ENCODE peak calls at places on chromosomes 12 and 14, in six cellular contexts. W is endothelial cell, O is GM12865, A is type B pancreatic cell, V is cardiac fibroblast, I is fibroblast of the aortic adventitia. J is an unnamed sample.

GRCh38 chr14:91108941-91109611 is 4.8 kb upstream of the DGLUCY start:
- DNase-seq in I (peak; percentile 45), W (no peak), A (no peak), O (peak; percentile 66), V (peak; percentile 54), J (peak; percentile 76)

GRCh38 chr14:26444745-26445144 is 153.1 kb downstream of the NOVA1 start:
- DNase-seq in A (no peak), V (peak; percentile 33), W (peak; percentile 29), O (no peak), I (peak; percentile 31), J (peak; percentile 27)

GRCh38 chr14:42475289-42475688 is 868.6 kb downstream of the LRFN5 start:
- DNase-seq in O (no peak), I (no peak), A (no peak), W (no peak), V (no peak), J (no peak)

GRCh38 chr14:53214384-53214783 is 61.3 kb upstream of the DDHD1 start:
- DNase-seq in O (no peak), A (no peak), W (no peak), V (no peak), I (no peak), J (no peak)

GRCh38 chr14:34472706-34473279 is 10.8 kb upstream of the SPTSSA start:
- DNase-seq in I (no peak), V (no peak), A (no peak), W (no peak), O (no peak), J (no peak)

GRCh38 chr12:80714055-80714454 is 2.7 kb upstream of the MYF5 start:
- DNase-seq in A (no peak), O (no peak), W (no peak), I (peak; percentile 16), V (peak; percentile 21), J (no peak)

GRCh38 chr14:66662374-66662773 is 154.4 kb downstream of the GPHN start:
- DNase-seq in A (no peak), O (no peak), I (peak; percentile 33), W (peak; percentile 20), V (peak; percentile 34), J (peak; percentile 8)

GRCh38 chr14:26170885-26171284 is 426.9 kb downstream of the NOVA1 start:
- DNase-seq in W (no peak), O (no peak), A (no peak), V (no peak), I (no peak), J (no peak)

GRCh38 chr14:63045612-63046320 is 508 bp upstream of the KCNH5 start:
- DNase-seq in I (peak; percentile 23), V (peak; percentile 14), A (peak; percentile 80), W (peak; percentile 57), O (no peak), J (no peak)

GRCh38 chr12:57726151-57726883 is 12.2 kb downstream of the AGAP2 start:
- DNase-seq in V (peak; percentile 86), I (peak; percentile 82), A (peak; percentile 83), W (peak; percentile 82), O (no peak), J (peak; percentile 87)

GRCh38 chr12:121334513-121335343 is 17.5 kb downstream of the ANAPC5 start:
- DNase-seq in I (peak; percentile 84), V (peak; percentile 86), O (peak; percentile 72), W (peak; percentile 22), A (no peak), J (peak; percentile 66)

GRCh38 chr12:14716848-14717444 is 20.5 kb upstream of the GUCY2C start:
- DNase-seq in O (peak; percentile 80), A (no peak), I (peak; percentile 57), V (peak; percentile 56), W (peak; percentile 55), J (peak; percentile 60)

GRCh38 chr12:116761499-116761898 is 23.4 kb downstream of the RNFT2 start:
- DNase-seq in W (no peak), O (no peak), V (no peak), I (no peak), A (no peak), J (no peak)

GRCh38 chr14:36928432-36928831 is 244.0 kb downstream of the SLC25A21 start:
- DNase-seq in A (no peak), W (no peak), I (no peak), O (no peak), V (no peak), J (no peak)

GRCh38 chr12:116249938-116250337 is 27.6 kb downstream of the MED13L start:
- DNase-seq in A (no peak), V (no peak), I (no peak), W (no peak), O (no peak), J (no peak)

GRCh38 chr14:22526210-22526609 is 62.8 kb downstream of the DAD1 start:
- DNase-seq in O (no peak), I (no peak), V (no peak), A (no peak), W (no peak), J (no peak)

GRCh38 chr12:25796523-25797000 is 161.9 kb upstream of the RASSF8 start:
- DNase-seq in W (no peak), A (no peak), O (no peak), I (peak; percentile 26), V (peak; percentile 71), J (no peak)

GRCh38 chr12:32454075-32454474 is 54.7 kb downstream of the FGD4 start:
- DNase-seq in O (no peak), A (no peak), I (peak; percentile 74), V (peak; percentile 74), W (no peak), J (peak; percentile 70)

GRCh38 chr12:123634142-123634561 is 523 bp downstream of the GTF2H3 start:
- DNase-seq in A (no peak), W (peak; percentile 4), O (no peak), V (no peak), I (no peak), J (no peak)

DNA sequence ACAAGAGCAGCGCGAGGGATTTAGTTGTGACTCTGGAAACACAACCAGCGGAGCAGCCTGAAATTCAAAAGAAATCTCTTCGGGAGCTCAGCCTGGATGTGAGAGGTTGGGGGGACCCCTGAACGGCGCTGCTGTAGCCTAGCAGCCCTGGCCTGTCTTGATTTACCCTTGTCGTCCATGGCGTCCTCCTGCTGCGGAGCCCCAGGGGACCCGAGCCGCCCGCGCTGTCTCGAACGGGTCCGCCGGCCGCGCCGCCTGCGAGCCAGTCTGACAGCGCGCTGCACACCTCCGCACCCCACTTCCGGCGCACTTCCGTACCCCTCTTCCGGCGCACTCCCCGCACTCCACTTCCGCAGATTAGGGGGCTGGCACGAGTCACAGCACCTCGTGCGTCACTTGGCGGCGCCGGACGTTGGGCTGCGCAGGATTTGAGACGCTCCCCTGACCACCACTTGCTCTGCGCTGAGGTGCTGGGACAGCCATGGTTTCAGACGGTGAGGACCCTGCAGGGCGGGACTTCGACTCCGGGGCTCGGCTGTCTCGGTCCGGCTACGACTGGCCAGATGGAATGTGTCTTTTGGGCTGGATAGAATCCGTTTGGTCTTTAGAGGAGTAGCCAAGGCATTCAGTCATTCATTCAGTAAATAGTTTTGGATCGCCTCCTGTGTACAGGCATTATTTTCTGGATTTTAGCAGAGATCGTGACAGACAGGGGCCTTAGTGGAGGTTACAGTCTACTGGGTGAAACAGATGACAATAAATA is at the start of the genes EIF2B1 and GTF2H3:
- DNase-seq in A (peak; percentile 96), V (peak; percentile 96), O (peak; percentile 98), I (peak; percentile 93), W (peak; percentile 93), J (peak; percentile 97)
- TF ChIP-seq CTCF in A (peak; percentile 0), V (no peak), O (no peak), I (no peak), W (no peak), J (no peak)

GRCh38 chr12:50083301-50083700 is 1.8 kb upstream of the SMARCD1 start:
- DNase-seq in W (no peak), I (peak; percentile 47), V (no peak), O (no peak), A (no peak), J (no peak)

GRCh38 chr12:50086148-50086547 is 1.0 kb downstream of the SMARCD1 start:
- DNase-seq in A (no peak), V (no peak), W (no peak), I (no peak), O (no peak), J (no peak)

GRCh38 chr12:50085615-50085928 is 430 bp downstream of the SMARCD1 start:
- DNase-seq in V (no peak), A (no peak), I (peak; percentile 19), O (no peak), W (no peak), J (no peak)

GRCh38 chr12:50087159-50087558 is 2.0 kb downstream of the SMARCD1 start:
- DNase-seq in W (no peak), O (no peak), A (no peak), V (no peak), I (no peak), J (no peak)

DNA sequence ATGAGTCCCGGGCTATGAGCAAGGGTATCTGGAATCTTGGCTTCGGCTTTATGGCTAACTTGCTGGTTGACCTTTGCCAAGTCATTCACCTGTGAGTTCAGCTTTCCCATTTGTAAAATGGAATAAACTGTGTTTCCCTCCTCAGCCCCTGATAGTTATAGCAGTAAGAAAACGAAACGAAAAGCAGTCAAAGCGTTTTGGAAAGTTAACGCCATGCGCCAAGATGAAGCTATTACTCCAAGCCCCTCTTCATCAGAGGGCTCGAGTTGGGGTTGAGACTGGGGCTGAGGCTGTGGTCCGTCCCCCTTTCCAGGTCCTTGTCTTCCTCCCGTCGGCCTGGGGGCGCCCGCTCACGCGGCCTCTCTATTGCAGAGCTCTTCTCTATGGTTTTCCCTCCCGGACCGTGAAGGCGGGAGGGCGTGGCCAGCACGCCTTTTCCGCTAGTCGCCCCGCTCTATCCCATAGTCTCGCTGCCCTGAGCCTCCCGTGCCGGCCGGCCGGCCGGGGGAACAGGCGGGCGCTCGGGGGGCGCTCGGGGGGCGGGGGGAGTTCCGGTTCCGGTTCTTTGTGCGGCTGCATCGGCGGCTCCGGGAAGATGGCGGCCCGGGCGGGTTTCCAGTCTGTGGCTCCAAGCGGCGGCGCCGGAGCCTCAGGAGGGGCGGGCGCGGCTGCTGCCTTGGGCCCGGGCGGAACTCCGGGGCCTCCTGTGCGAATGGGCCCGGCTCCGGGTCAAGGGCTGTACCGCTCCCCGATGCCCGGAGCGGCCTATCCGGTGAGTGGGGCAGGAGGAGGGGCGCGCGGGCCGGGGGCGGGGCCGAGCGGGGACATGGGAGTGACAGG is at the start of gene SMARCD1:
- DNase-seq in V (peak; percentile 95), A (peak; percentile 91), W (peak; percentile 84), I (peak; percentile 91), O (peak; percentile 95), J (peak; percentile 90)
- TF ChIP-seq CTCF in V (peak; percentile 31), A (peak; percentile 46), W (no peak), I (peak; percentile 38), O (peak; percentile 54), J (no peak)

GRCh38 chr12:113316155-113316554 is 18.8 kb downstream of the SLC8B1 start:
- DNase-seq in A (no peak), W (no peak), O (no peak), V (no peak), I (no peak), J (no peak)
- TF ChIP-seq CTCF in A (no peak), W (no peak), O (no peak), V (peak; percentile 6), I (peak; percentile 7), J (no peak)

GRCh38 chr14:103731481-103731880 is 15.9 kb downstream of the ZFYVE21 start:
- DNase-seq in A (no peak), I (no peak), O (no peak), V (no peak), W (no peak), J (no peak)

GRCh38 chr14:103728721-103729120 is 13.1 kb downstream of the ZFYVE21 start:
- DNase-seq in I (no peak), W (no peak), V (no peak), O (no peak), A (no peak), J (no peak)

GRCh38 chr14:103728141-103728540 is 12.5 kb downstream of the ZFYVE21 start:
- DNase-seq in W (no peak), I (no peak), A (no peak), V (no peak), O (no peak), J (no peak)

GRCh38 chr14:103730490-103731035 is 15.0 kb downstream of the ZFYVE21 start:
- DNase-seq in A (no peak), V (peak; percentile 30), I (no peak), O (no peak), W (no peak), J (no peak)

GRCh38 chr14:103729496-103730448 is 14.2 kb downstream of the ZFYVE21 start:
- DNase-seq in V (no peak), A (no peak), W (no peak), I (no peak), O (no peak), J (no peak)
- TF ChIP-seq CTCF in V (no peak), A (no peak), W (no peak), I (no peak), O (no peak), J (no peak)

J was measured in MCF 10A.